ENCODE peak calls at places on chromosomes 13 and 19, in four cellular contexts. N is psoas muscle, M is LoVo, J is transverse colon. S is an unnamed sample.

GRCh38 chr13:77028202-77028601 is 1.2 kb upstream of the FBXL3 start:
- DNase-seq in N (no peak), M (no peak), J (no peak), S (no peak)

GRCh38 chr19:8396185-8396562 is 6.0 kb downstream of the RAB11B start:
- DNase-seq in N (peak), M (no peak), J (no peak), S (no peak)

GRCh38 chr19:3463039-3463958 is 17.0 kb downstream of the SMIM24 start:
- DNase-seq in N (no peak), M (no peak), J (no peak), S (no peak)

GRCh38 chr19:4512070-4512469 is 6.2 kb downstream of the PLIN4 start:
- DNase-seq in N (peak), M (no peak), J (no peak), S (no peak)

GRCh38 chr19:46017095-46017429 is 5.8 kb downstream of the PGLYRP1 start:
- DNase-seq in N (no peak), M (no peak), J (no peak), S (no peak)

GRCh38 chr19:34428549-34429285 is 536 bp downstream of the UBA2 start:
- DNase-seq in N (peak), M (peak), J (peak), S (peak)

GRCh38 chr19:32676186-32676894 is 692 bp downstream of the RGS9BP start:
- DNase-seq in N (peak), M (no peak), J (no peak), S (no peak)

GRCh38 chr13:78608705-78609463 is 5.5 kb upstream of the POU4F1 start:
- DNase-seq in N (no peak), M (no peak), J (no peak), S (no peak)

GRCh38 chr13:30807392-30807791 is 72.0 kb downstream of the ALOX5AP start:
- DNase-seq in N (no peak), M (no peak), J (no peak), S (no peak)

GRCh38 chr13:23705578-23705977 is 135.4 kb downstream of the TNFRSF19 start:
- DNase-seq in N (no peak), M (no peak), J (no peak), S (no peak)

GRCh38 chr13:42478531-42479156 is 95.3 kb upstream of the TNFSF11 start:
- DNase-seq in N (no peak), M (no peak), J (no peak), S (no peak)

GRCh38 chr13:98821372-98822237 is 69.1 kb upstream of the SLC15A1 start:
- DNase-seq in N (no peak), M (peak), J (no peak), S (peak)

GRCh38 chr19:38849746-38850230 is at the start of gene HNRNPL:
- DNase-seq in N (no peak), M (no peak), J (peak), S (no peak)

GRCh38 chr19:49387936-49388372 is at the start of gene KASH5:
- DNase-seq in N (peak), M (peak), J (peak), S (peak)

GRCh38 chr13:111484129-111484925 is 163.9 kb downstream of the TEX29 start:
- DNase-seq in N (no peak), M (no peak), J (no peak), S (no peak)

GRCh38 chr13:100340865-100341264 is 247.7 kb downstream of the GGACT start:
- DNase-seq in N (no peak), M (no peak), J (no peak), S (no peak)

GRCh38 chr13:44903596-44903995 is 85.7 kb downstream of the NUFIP1 start:
- DNase-seq in N (peak), M (no peak), J (peak), S (no peak)

GRCh38 chr19:57888494-57889231 is at the start of gene ZNF814:
- DNase-seq in N (peak), M (no peak), J (peak), S (peak)

GRCh38 chr13:91520952-91521351 is 122.5 kb downstream of the GPC5 start:
- DNase-seq in N (no peak), M (no peak), J (no peak), S (no peak)

S was measured in adrenal gland.